ENCODE peak calls at places on chromosomes 11 and 22, in six cellular contexts. U is kidney, N is progenitor cell of endocrine pancreas, Q is NAMALWA, A is breast epithelium, O is hypothalamus. Z is an unnamed sample.

GRCh38 chr22:43066844-43067385 is 22.3 kb downstream of the TTLL1 start:
- DNase-seq in Q (no peak), N (no peak), U (no peak), A (no peak), O (no peak), Z (no peak)

GRCh38 chr22:47943729-47944700 is 1181.6 kb downstream of the TBC1D22A start:
- DNase-seq in U (no peak), A (no peak), N (no peak), Q (no peak), O (no peak), Z (no peak)

GRCh38 chr11:128205796-128206195 is 381.6 kb downstream of the ETS1 start:
- DNase-seq in U (no peak), A (no peak), Q (no peak), O (no peak), N (no peak), Z (no peak)

GRCh38 chr11:77075425-77075905 is 8.7 kb downstream of the CAPN5 start:
- DNase-seq in A (no peak), U (no peak), O (no peak), Q (no peak), N (no peak), Z (no peak)

GRCh38 chr11:72012091-72012630 is 13.5 kb downstream of the IL18BP start:
- DNase-seq in O (no peak), A (no peak), U (no peak), N (no peak), Q (no peak), Z (no peak)

GRCh38 chr11:104394508-104394907 is 230.6 kb upstream of the PDGFD start:
- DNase-seq in Q (no peak), A (no peak), U (no peak), N (no peak), O (no peak), Z (no peak)

GRCh38 chr11:7098235-7098832 is 9.5 kb downstream of the RBMXL2 start:
- DNase-seq in Q (peak; percentile 83), N (no peak), O (no peak), U (no peak), A (no peak), Z (peak; percentile 79)

GRCh38 chr22:41380993-41381328 is 781 bp upstream of the TEF start:
- DNase-seq in A (peak; percentile 87), N (no peak), O (no peak), U (no peak), Q (no peak), Z (no peak)

GRCh38 chr11:126114486-126115252 is 52.0 kb upstream of the CDON start:
- DNase-seq in U (no peak), O (no peak), Q (peak; percentile 7), N (no peak), A (no peak), Z (no peak)